ENCODE peak calls at places on chromosomes 4 and X, in six cellular contexts. X is right lobe of liver; I is cardiac muscle cell; A is psoas muscle; L is CD8-positive, alpha-beta T cell; U is adipocyte. G is an unnamed sample.
A peak's percentile ranks its signal among the peaks of the same experiment; 100 is the strongest.

GRCh38 chrX:154490021-154490413 is 412 bp downstream of the SLC10A3 start:
- DNase-seq in I (peak; percentile 61), A (no peak), X (no peak), L (no peak), U (peak; percentile 51), G (peak; percentile 72)

GRCh38 chrX:110210417-110211139 is 107.3 kb downstream of the AMMECR1 start:
- DNase-seq in X (no peak), L (no peak), A (no peak), I (peak; percentile 57), U (peak; percentile 46), G (no peak)

GRCh38 chrX:151977009-151977408 is 2.5 kb upstream of the GABRE start:
- DNase-seq in A (no peak), I (peak; percentile 61), X (no peak), L (no peak), U (peak; percentile 69), G (no peak)

GRCh38 chr4:149897784-149898183 is 82.1 kb upstream of the IQCM start:
- DNase-seq in X (no peak), I (peak; percentile 42), U (peak; percentile 60), A (no peak), L (no peak), G (no peak)

GRCh38 chr4:140935259-140935658 is 179.1 kb upstream of the TBC1D9 start:
- DNase-seq in I (no peak), U (peak; percentile 38), A (peak; percentile 54), X (no peak), L (no peak), G (no peak)

GRCh38 chrX:43566170-43566569 is 89.9 kb upstream of the MAOA start:
- DNase-seq in I (no peak), L (no peak), X (no peak), U (no peak), A (no peak), G (no peak)

GRCh38 chr4:137471895-137472294 is 60.4 kb downstream of the PCDH18 start:
- DNase-seq in X (no peak), A (no peak), I (no peak), U (peak; percentile 27), L (no peak), G (no peak)

GRCh38 chrX:156002517-156002916 is 5.0 kb downstream of the IL9R start:
- DNase-seq in A (no peak), I (no peak), X (no peak), U (no peak), L (no peak), G (no peak)

GRCh38 chr4:168666531-168666930 is 169.7 kb downstream of the PALLD start:
- DNase-seq in U (peak; percentile 55), L (no peak), A (no peak), I (peak; percentile 30), X (no peak), G (no peak)

GRCh38 chr4:80092847-80093246 is 19.8 kb upstream of the ANTXR2 start:
- DNase-seq in U (no peak), I (no peak), X (no peak), L (no peak), A (no peak), G (no peak)

GRCh38 chrX:134604701-134605271 is 53.5 kb downstream of the PLAC1 start:
- DNase-seq in L (no peak), U (peak; percentile 14), X (no peak), A (no peak), I (peak; percentile 72), G (no peak)

GRCh38 chr4:121308328-121308663 is 72.5 kb downstream of the QRFPR start:
- DNase-seq in I (peak; percentile 6), L (no peak), A (no peak), U (no peak), X (no peak), G (no peak)

GRCh38 chr4:160238790-160239189 is 1135.9 kb downstream of the RAPGEF2 start:
- DNase-seq in X (no peak), A (no peak), L (no peak), U (no peak), I (no peak), G (no peak)

GRCh38 chrX:38798956-38799355 is 2.3 kb upstream of the MID1IP1 start:
- DNase-seq in A (no peak), U (peak; percentile 53), X (no peak), I (peak; percentile 21), L (no peak), G (no peak)

GRCh38 chr4:153418114-153418513 is 48.0 kb upstream of the TMEM131L start:
- DNase-seq in I (peak; percentile 44), X (no peak), L (no peak), U (no peak), A (no peak), G (no peak)

GRCh38 chr4:5710065-5710961 is 688 bp upstream of the EVC start:
- DNase-seq in A (no peak), I (peak; percentile 37), U (peak; percentile 62), L (no peak), X (no peak), G (no peak)

GRCh38 chrX:30220646-30221045 is 5.3 kb downstream of the MAGEB2 start:
- DNase-seq in L (no peak), A (no peak), X (no peak), U (no peak), I (no peak), G (no peak)

GRCh38 chr4:176404591-176404990 is 84.8 kb downstream of the SPCS3 start:
- DNase-seq in X (no peak), U (peak; percentile 51), I (no peak), L (no peak), A (no peak), G (no peak)

GRCh38 chr4:14280567-14280966 is 653.0 kb upstream of the BOD1L1 start:
- DNase-seq in X (no peak), I (no peak), U (no peak), A (no peak), L (no peak), G (no peak)

GRCh38 chrX:122113376-122113775 is 1066.0 kb downstream of the GLUD2 start:
- DNase-seq in L (no peak), I (no peak), A (no peak), U (no peak), X (no peak), G (no peak)

GRCh38 chrX:15416133-15416993 is 32.1 kb upstream of the VEGFD start:
- DNase-seq in X (no peak), A (no peak), U (no peak), I (no peak), L (no peak), G (no peak)

DNA sequence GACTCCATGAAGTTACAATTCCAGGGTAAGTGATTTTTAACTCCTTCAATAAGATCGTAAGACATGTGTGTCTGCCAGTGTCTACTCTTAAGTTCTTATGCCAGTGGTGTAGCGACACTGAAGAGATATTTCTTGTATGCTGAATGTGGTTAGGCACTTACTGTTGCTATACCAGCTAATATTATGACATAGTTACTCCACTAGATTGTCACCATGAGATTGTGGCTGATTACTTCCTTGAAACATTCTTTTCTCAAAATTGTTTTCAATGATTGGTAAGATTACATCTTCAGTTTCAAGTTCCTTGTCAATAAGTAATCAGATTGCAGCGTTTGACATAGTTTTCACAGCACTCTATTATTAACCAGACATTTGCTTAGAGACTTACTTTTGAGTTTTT is 60.6 kb upstream of the PAGE5 start:
- DNase-seq in X (no peak), A (no peak), U (no peak), L (no peak), I (no peak), G (no peak)
- H3K4me3 ChIP-seq in X (no peak overlapping the region), A (no peak overlapping the region), U (no peak overlapping the region), L (no peak overlapping the region), I (peak overlapping the region; percentile 92), G (no peak overlapping the region)

GRCh38 chrX:54564942-54565341 is 34.9 kb downstream of the GNL3L start:
- DNase-seq in A (no peak), L (no peak), I (no peak), X (no peak), U (peak; percentile 17), G (no peak)

GRCh38 chrX:54570332-54570731 is 40.3 kb downstream of the GNL3L start:
- DNase-seq in U (no peak), X (no peak), I (no peak), L (no peak), A (no peak), G (no peak)
- H3K9me3 ChIP-seq in U (peaks cover 12% of the 10 kb centered on the region), X (no peaks in the 10 kb centered on the region), I (no peaks in the 10 kb centered on the region), L (no peaks in the 10 kb centered on the region), A (peaks cover 15% of the 10 kb centered on the region), G (no peaks in the 10 kb centered on the region)

GRCh38 chr4:143224255-143224654 is 39.5 kb downstream of the USP38 start:
- DNase-seq in A (no peak), L (no peak), U (no peak), I (no peak), X (no peak), G (no peak)
- H3K4me1 ChIP-seq in A (peaks cover 33% of the 10 kb centered on the region), L (no peaks in the 10 kb centered on the region), U (no peaks in the 10 kb centered on the region), I (no peaks in the 10 kb centered on the region), X (no peaks in the 10 kb centered on the region), G (no peaks in the 10 kb centered on the region)

DNA sequence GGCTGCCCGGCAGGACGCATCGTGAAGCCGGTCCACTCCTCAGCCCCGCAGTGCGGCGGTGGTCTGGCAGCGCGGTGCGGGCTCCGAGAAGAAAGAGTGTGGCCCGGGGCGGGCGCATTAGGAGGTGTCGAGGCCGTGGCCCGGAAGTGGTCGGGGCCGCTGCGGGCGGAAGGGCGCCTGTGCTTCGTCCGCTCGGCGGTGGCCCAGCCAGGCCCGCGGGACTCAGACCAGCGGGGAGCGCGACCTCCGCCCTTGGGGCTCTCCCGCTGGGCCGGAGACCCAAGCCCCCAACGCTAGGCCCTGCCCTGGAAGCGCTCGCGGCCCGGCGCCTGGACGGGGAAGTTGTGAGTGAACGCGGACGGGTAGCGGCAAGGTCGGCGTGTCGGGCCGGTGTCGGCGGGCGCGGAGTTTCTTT is 60.0 kb downstream of the HS3ST1 start:
- DNase-seq in I (no peak), A (no peak), L (no peak), X (no peak), U (no peak), G (no peak)
- H3K4me3 ChIP-seq in I (no peak overlapping the region), A (no peak overlapping the region), L (no peak overlapping the region), X (no peak overlapping the region), U (no peak overlapping the region), G (no peak overlapping the region)

GRCh38 chrX:47595701-47596655 is 13.7 kb downstream of the TIMP1 start:
- DNase-seq in L (no peak), X (no peak), I (peak; percentile 93), A (no peak), U (peak; percentile 76), G (no peak)

DNA sequence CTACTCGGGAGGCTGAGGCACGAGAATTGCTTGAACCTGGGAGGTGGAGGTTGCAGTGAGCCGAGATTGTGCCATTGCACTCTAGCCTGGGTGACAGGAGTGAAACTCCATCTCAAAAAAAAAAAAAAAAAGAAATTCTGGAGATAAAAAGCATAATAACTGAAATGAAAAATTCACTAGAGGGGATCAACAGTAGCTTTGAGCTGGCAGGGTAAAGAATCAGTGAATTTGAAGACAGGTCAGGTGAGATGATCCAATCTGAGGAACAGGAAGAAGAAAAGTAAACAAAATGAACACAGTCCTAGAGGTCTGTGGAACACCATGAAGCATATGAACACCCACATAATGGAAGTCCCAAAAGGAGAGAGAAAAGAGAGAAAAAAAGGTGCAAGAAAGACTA is 15.0 kb downstream of the TIMP1 start:
- DNase-seq in L (no peak), I (no peak), A (no peak), X (no peak), U (no peak), G (no peak)
- H3K9me3 ChIP-seq in L (no peaks in the 10 kb centered on the region), I (no peaks in the 10 kb centered on the region), A (peaks cover 24% of the 10 kb centered on the region), X (no peaks in the 10 kb centered on the region), U (peaks cover 34% of the 10 kb centered on the region), G (no peaks in the 10 kb centered on the region)

G was measured in mucosa of descending colon.